ENCODE peak calls at places on chromosomes 5 and 9, in five cellular contexts. I, B, X, E and A are unnamed samples.
A peak's percentile ranks its signal among the peaks of the same experiment; 100 is the strongest.

GRCh38 chr5:121503111-121503840 is 348.4 kb upstream of the FTMT start:
- DNase-seq in E (no peak), B (no peak), I (peak; percentile 65), X (no peak), A (peak; percentile 15)

GRCh38 chr9:71326360-71326759 is 204.9 kb upstream of the TRPM3 start:
- DNase-seq in X (no peak), I (no peak), B (no peak), E (no peak), A (no peak)

GRCh38 chr5:143417503-143418139 is 14.1 kb upstream of the NR3C1 start:
- DNase-seq in X (no peak), B (no peak), E (no peak), I (no peak), A (no peak)

GRCh38 chr5:100505984-100506670 is 29.0 kb upstream of the FAM174A start:
- DNase-seq in X (no peak), E (no peak), I (no peak), B (no peak), A (no peak)

GRCh38 chr5:60487885-60488425 is 212.0 kb downstream of the DEPDC1B start:
- DNase-seq in X (no peak), I (no peak), E (peak; percentile 34), B (no peak), A (no peak)

GRCh38 chr5:122408592-122409219 is 96.7 kb downstream of the SNCAIP start:
- DNase-seq in I (no peak), E (no peak), B (no peak), X (no peak), A (no peak)

GRCh38 chr9:128233817-128234406 is 30.7 kb downstream of the DNM1 start:
- DNase-seq in X (no peak), I (no peak), E (no peak), B (no peak), A (no peak)

GRCh38 chr5:56161446-56161838 is 71.7 kb downstream of the ANKRD55 start:
- DNase-seq in E (no peak), I (no peak), B (no peak), X (no peak), A (no peak)

GRCh38 chr5:56815657-56816545 is 552 bp downstream of the MAP3K1 start:
- DNase-seq in E (peak; percentile 72), X (peak; percentile 30), I (no peak), B (no peak), A (no peak)

GRCh38 chr9:127057970-127058644 is 64.3 kb downstream of the ANGPTL2 start:
- DNase-seq in I (no peak), X (no peak), E (no peak), B (no peak), A (peak; percentile 33)

GRCh38 chr9:121489344-121489743 is 10.3 kb downstream of the GGTA1 start:
- DNase-seq in E (no peak), B (no peak), I (no peak), X (no peak), A (no peak)

GRCh38 chr5:58056546-58056945 is 403.3 kb downstream of the PLK2 start:
- DNase-seq in B (no peak), I (no peak), E (no peak), X (no peak), A (no peak)

GRCh38 chr9:123724211-123724831 is 205.6 kb downstream of the DENND1A start:
- DNase-seq in B (no peak), X (no peak), E (no peak), I (no peak), A (no peak)

GRCh38 chr5:42516282-42517042 is 93.2 kb downstream of the GHR start:
- DNase-seq in B (no peak), X (no peak), E (no peak), I (no peak), A (no peak)

GRCh38 chr5:172910828-172911627 is 48.2 kb upstream of the RPL26L1 start:
- DNase-seq in E (peak; percentile 74), I (no peak), X (peak; percentile 71), B (no peak), A (peak; percentile 63)

GRCh38 chr5:144254552-144254951 is 83.9 kb downstream of the KCTD16 start:
- DNase-seq in E (no peak), X (no peak), B (no peak), I (no peak), A (no peak)

GRCh38 chr9:112479221-112479620 is 7.4 kb upstream of the KIAA1958 start:
- DNase-seq in X (no peak), I (no peak), B (no peak), E (no peak), A (no peak)

GRCh38 chr5:91341159-91341558 is 42.0 kb downstream of the ARRDC3 start:
- DNase-seq in E (no peak), X (no peak), I (no peak), B (no peak), A (no peak)

GRCh38 chr9:92911496-92912475 is 33.9 kb upstream of the ZNF484 start:
- DNase-seq in E (no peak), X (no peak), I (no peak), B (no peak), A (no peak)

GRCh38 chr9:28155671-28156070 is 582.4 kb upstream of the C9orf72 start:
- DNase-seq in B (no peak), E (no peak), I (no peak), X (no peak), A (no peak)

GRCh38 chr5:158700231-158700996 is 399.3 kb downstream of the EBF1 start:
- DNase-seq in I (no peak), X (no peak), E (no peak), B (no peak), A (no peak)

GRCh38 chr5:177389368-177390169 is 5.3 kb downstream of the SLC34A1 start:
- DNase-seq in I (peak; percentile 93), E (no peak), X (no peak), B (no peak), A (no peak)

GRCh38 chr9:16335788-16336580 is 534.5 kb downstream of the BNC2 start:
- DNase-seq in E (no peak), B (peak; percentile 12), I (peak; percentile 94), X (peak; percentile 76), A (peak; percentile 62)

GRCh38 chr5:13477118-13477737 is 467.3 kb downstream of the DNAH5 start:
- DNase-seq in B (no peak), X (no peak), E (no peak), I (no peak), A (no peak)

GRCh38 chr9:131887680-131888079 is 147.8 kb upstream of the RAPGEF1 start:
- DNase-seq in E (no peak), I (no peak), B (no peak), X (no peak), A (no peak)

GRCh38 chr5:141040093-141040762 is 10.9 kb upstream of the PCDHB1 start:
- DNase-seq in B (no peak), I (no peak), X (peak; percentile 18), E (no peak), A (peak; percentile 20)

GRCh38 chr9:14768561-14769234 is 46.2 kb upstream of the CER1 start:
- DNase-seq in X (peak; percentile 25), E (no peak), B (no peak), I (no peak), A (no peak)

GRCh38 chr9:108475813-108476212 is 380.0 kb downstream of the ACTL7B start:
- DNase-seq in I (no peak), B (no peak), X (no peak), E (no peak), A (no peak)

GRCh38 chr5:135887881-135888614 is 7.6 kb downstream of the IL9 start:
- DNase-seq in B (no peak), E (no peak), I (no peak), X (no peak), A (no peak)

GRCh38 chr5:171367424-171368370 is 20.0 kb upstream of the NPM1 start:
- DNase-seq in X (no peak), E (no peak), B (no peak), I (no peak), A (no peak)

GRCh38 chr5:149839761-149840160 is 104.8 kb downstream of the PDE6A start:
- DNase-seq in B (no peak), I (no peak), E (no peak), X (no peak), A (no peak)

GRCh38 chr9:70420267-70421019 is 6.0 kb upstream of the KLF9 start:
- DNase-seq in I (peak; percentile 83), E (peak; percentile 93), B (peak; percentile 61), X (peak; percentile 96), A (peak; percentile 96)

GRCh38 chr9:89440951-89441654 is 56.8 kb downstream of the SEMA4D start:
- DNase-seq in E (peak; percentile 43), I (no peak), X (no peak), B (no peak), A (no peak)

GRCh38 chr9:127122176-127123151 is at the start of gene ANGPTL2:
- DNase-seq in E (peak; percentile 77), B (peak; percentile 30), X (peak; percentile 97), I (peak; percentile 67), A (peak; percentile 92)

DNA sequence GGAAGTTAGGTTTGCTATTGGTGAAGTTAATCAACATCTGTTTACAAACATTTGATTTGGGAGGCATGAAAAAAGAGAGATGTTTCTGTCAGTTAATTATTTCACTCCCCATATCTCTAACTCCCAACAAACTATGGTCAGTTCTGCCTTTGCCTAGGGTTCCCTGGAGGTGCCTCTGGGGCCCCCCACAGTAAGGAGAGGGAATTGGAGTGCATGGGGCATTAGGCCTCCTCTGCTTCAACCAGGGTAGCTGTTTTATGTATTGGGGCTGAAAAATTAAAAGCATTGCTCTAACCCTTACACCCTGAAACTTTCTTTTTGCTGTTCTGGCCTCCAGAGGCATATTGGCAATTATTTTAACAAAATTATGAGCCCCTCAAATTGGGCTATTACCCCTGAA is 32.3 kb downstream of the RUSC2 start:
- DNase-seq in E (no peak), X (no peak), I (no peak), B (no peak), A (no peak)
- TF ChIP-seq CTCF in E (no peak), X (no peak), I (no peak), B (no peak), A (no peak)

DNA sequence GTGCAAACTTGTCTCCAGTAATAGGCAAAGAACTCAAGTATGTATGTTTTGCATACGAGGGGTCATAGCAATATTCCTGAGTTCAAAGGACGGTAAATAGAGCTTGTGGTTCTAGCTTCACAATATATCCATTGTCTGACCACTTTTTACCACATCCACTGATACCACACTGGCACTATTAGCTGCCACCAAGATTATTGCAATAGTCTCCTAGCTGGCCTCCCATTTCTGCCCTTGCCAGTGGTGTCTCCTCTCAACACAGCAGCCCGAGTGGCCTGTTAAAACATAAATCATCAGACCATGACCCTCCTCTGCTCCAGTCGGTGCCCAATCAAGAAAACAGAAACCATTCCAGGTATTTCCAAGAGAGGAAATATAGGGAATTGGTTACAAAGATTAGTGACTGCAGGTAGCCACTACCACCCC is 17.0 kb downstream of the GRXCR2 start:
- DNase-seq in X (no peak), B (no peak), I (no peak), E (no peak), A (no peak)
- H3K4me3 ChIP-seq in X (peak overlapping the region; percentile 37), B (peak overlapping the region; percentile 41), I (no peak overlapping the region), E (no peak overlapping the region), A (peak overlapping the region; percentile 60)

GRCh38 chr5:127702913-127703575 is at the start of gene CCDC192:
- DNase-seq in X (no peak), I (no peak), E (no peak), B (no peak), A (no peak)
- TF ChIP-seq CTCF in X (no peak), I (no peak), E (no peak), B (no peak), A (no peak)

GRCh38 chr5:115815006-115815692 is 1.3 kb downstream of the CDO1 start:
- DNase-seq in I (no peak), B (no peak), E (no peak), X (no peak), A (no peak)
- H3K4me3 ChIP-seq in I (no peak overlapping the region), B (peak overlapping the region; percentile 44), E (no peak overlapping the region), X (peak overlapping the region; percentile 53), A (peak overlapping the region; percentile 73)